ENCODE peak calls at places on chromosomes 4 and X, in four cellular contexts. One of them, this sample, is unnamed.
A peak's percentile ranks its signal among the peaks of the same experiment; 100 is the strongest.

GRCh38 chr4:83074086-83074704 is 39.2 kb downstream of the COPS4 start:
- DNase-seq in left kidney: peak; percentile 83
- DNase-seq in SIG-M5: peak; percentile 51
- DNase-seq in mucosa of gallbladder: peak; percentile 41
- DNase-seq in this sample: no peak

GRCh38 chr4:85147481-85148076 is 181.1 kb upstream of the WDFY3 start:
- DNase-seq in left kidney: peak; percentile 86
- DNase-seq in mucosa of gallbladder: peak; percentile 27
- DNase-seq in SIG-M5: no peak
- DNase-seq in this sample: peak; percentile 46

GRCh38 chr4:106541253-106541652 is 172.7 kb upstream of the GIMD1 start:
- DNase-seq in mucosa of gallbladder: no peak
- DNase-seq in left kidney: no peak
- DNase-seq in SIG-M5: no peak
- DNase-seq in this sample: no peak

GRCh38 chr4:137739391-137739790 is 207.1 kb upstream of the PCDH18 start:
- DNase-seq in mucosa of gallbladder: no peak
- DNase-seq in left kidney: no peak
- DNase-seq in SIG-M5: no peak
- DNase-seq in this sample: no peak

GRCh38 chrX:145817299-145817665 is 347 bp upstream of the SLITRK2 start:
- DNase-seq in left kidney: peak; percentile 37
- DNase-seq in mucosa of gallbladder: no peak
- DNase-seq in SIG-M5: no peak
- DNase-seq in this sample: no peak

GRCh38 chrX:131987252-131987651 is 35.9 kb upstream of the STK26 start:
- DNase-seq in SIG-M5: peak; percentile 80
- DNase-seq in mucosa of gallbladder: no peak
- DNase-seq in left kidney: no peak
- DNase-seq in this sample: no peak

GRCh38 chr4:22695011-22695410 is 2.3 kb downstream of the GBA3 start:
- DNase-seq in left kidney: no peak
- DNase-seq in mucosa of gallbladder: no peak
- DNase-seq in SIG-M5: no peak
- DNase-seq in this sample: no peak

GRCh38 chrX:36266155-36266554 is 346.6 kb downstream of the CFAP47 start:
- DNase-seq in mucosa of gallbladder: no peak
- DNase-seq in left kidney: no peak
- DNase-seq in SIG-M5: no peak
- DNase-seq in this sample: no peak

GRCh38 chr4:55675196-55675793 is 39.2 kb upstream of the NMU start:
- DNase-seq in left kidney: no peak
- DNase-seq in SIG-M5: no peak
- DNase-seq in mucosa of gallbladder: no peak
- DNase-seq in this sample: no peak

GRCh38 chr4:173039617-173040176 is 128.9 kb upstream of the GALNT7 start:
- DNase-seq in SIG-M5: no peak
- DNase-seq in mucosa of gallbladder: no peak
- DNase-seq in left kidney: no peak
- DNase-seq in this sample: no peak

GRCh38 chrX:23626651-23627050 is 40.6 kb upstream of the PRDX4 start:
- DNase-seq in left kidney: no peak
- DNase-seq in mucosa of gallbladder: no peak
- DNase-seq in SIG-M5: no peak
- DNase-seq in this sample: no peak

GRCh38 chrX:19787305-19787704 is 100.1 kb downstream of the SH3KBP1 start:
- DNase-seq in left kidney: no peak
- DNase-seq in mucosa of gallbladder: no peak
- DNase-seq in SIG-M5: no peak
- DNase-seq in this sample: no peak

GRCh38 chr4:102627831-102628523 is 126.8 kb downstream of the NFKB1 start:
- DNase-seq in left kidney: peak; percentile 2
- DNase-seq in mucosa of gallbladder: no peak
- DNase-seq in SIG-M5: no peak
- DNase-seq in this sample: no peak

GRCh38 chr4:37482236-37482635 is 203.9 kb downstream of the RELL1 start:
- DNase-seq in left kidney: no peak
- DNase-seq in mucosa of gallbladder: no peak
- DNase-seq in SIG-M5: no peak
- DNase-seq in this sample: no peak

GRCh38 chr4:76622126-76622525 is 187.1 kb downstream of the SHROOM3 start:
- DNase-seq in left kidney: peak; percentile 36
- DNase-seq in SIG-M5: no peak
- DNase-seq in mucosa of gallbladder: no peak
- DNase-seq in this sample: peak; percentile 74

GRCh38 chr4:148514041-148514440 is 71.8 kb upstream of the NR3C2 start:
- DNase-seq in SIG-M5: no peak
- DNase-seq in left kidney: no peak
- DNase-seq in mucosa of gallbladder: no peak
- DNase-seq in this sample: no peak

GRCh38 chr4:109701566-109702399 is 1.5 kb downstream of the CASP6 start:
- DNase-seq in mucosa of gallbladder: no peak
- DNase-seq in SIG-M5: no peak
- DNase-seq in left kidney: peak; percentile 70
- DNase-seq in this sample: no peak

GRCh38 chrX:113868716-113869115 is 715.2 kb upstream of the HTR2C start:
- DNase-seq in SIG-M5: no peak
- DNase-seq in mucosa of gallbladder: no peak
- DNase-seq in left kidney: no peak
- DNase-seq in this sample: no peak

This sample was measured in stomach.